ENCODE peak calls at places on chromosome 9, in ten cellular contexts. One of them, this sample, is unnamed.

GRCh38 chr9:131739192-131739961 is 499 bp downstream of the RAPGEF1 start:
- DNase-seq in AG04450: no peak
- DNase-seq in adrenal gland: peak
- DNase-seq in kidney: peak
- DNase-seq in B cell: peak
- DNase-seq in left lung: peak
- DNase-seq in fibroblast of lung: no peak
- DNase-seq in fibroblast of pulmonary artery: peak
- DNase-seq in cardiac fibroblast: peak
- DNase-seq in A549: no peak
- DNase-seq in this sample: no peak

GRCh38 chr9:36320457-36320856 is 62.2 kb upstream of the GNE start:
- DNase-seq in AG04450: no peak
- DNase-seq in adrenal gland: no peak
- DNase-seq in kidney: no peak
- DNase-seq in B cell: no peak
- DNase-seq in left lung: no peak
- DNase-seq in fibroblast of lung: no peak
- DNase-seq in fibroblast of pulmonary artery: no peak
- DNase-seq in cardiac fibroblast: no peak
- DNase-seq in A549: peak
- DNase-seq in this sample: no peak

GRCh38 chr9:121670447-121670846 is 19.0 kb downstream of the DAB2IP start:
- DNase-seq in AG04450: peak
- DNase-seq in adrenal gland: peak
- DNase-seq in kidney: peak
- DNase-seq in B cell: no peak
- DNase-seq in left lung: no peak
- DNase-seq in fibroblast of lung: peak
- DNase-seq in fibroblast of pulmonary artery: peak
- DNase-seq in cardiac fibroblast: peak
- DNase-seq in A549: no peak
- DNase-seq in this sample: no peak

GRCh38 chr9:114694719-114695269 is 12.8 kb upstream of the TEX48 start:
- DNase-seq in AG04450: no peak
- DNase-seq in adrenal gland: no peak
- DNase-seq in kidney: no peak
- DNase-seq in B cell: no peak
- DNase-seq in left lung: no peak
- DNase-seq in fibroblast of lung: no peak
- DNase-seq in fibroblast of pulmonary artery: no peak
- DNase-seq in cardiac fibroblast: no peak
- DNase-seq in A549: no peak
- DNase-seq in this sample: no peak

GRCh38 chr9:114083693-114084092 is 5.6 kb upstream of the AMBP start:
- DNase-seq in AG04450: no peak
- DNase-seq in adrenal gland: no peak
- DNase-seq in kidney: no peak
- DNase-seq in B cell: no peak
- DNase-seq in left lung: no peak
- DNase-seq in fibroblast of lung: no peak
- DNase-seq in fibroblast of pulmonary artery: no peak
- DNase-seq in cardiac fibroblast: no peak
- DNase-seq in A549: no peak
- DNase-seq in this sample: no peak

GRCh38 chr9:101509572-101509971 is 24.1 kb upstream of the RNF20 start:
- DNase-seq in AG04450: no peak
- DNase-seq in adrenal gland: no peak
- DNase-seq in kidney: no peak
- DNase-seq in B cell: no peak
- DNase-seq in left lung: no peak
- DNase-seq in fibroblast of lung: no peak
- DNase-seq in fibroblast of pulmonary artery: no peak
- DNase-seq in cardiac fibroblast: no peak
- DNase-seq in A549: no peak
- DNase-seq in this sample: no peak

GRCh38 chr9:4143951-4144717 is 155.7 kb downstream of the GLIS3 start:
- DNase-seq in AG04450: no peak
- DNase-seq in adrenal gland: no peak
- DNase-seq in kidney: no peak
- DNase-seq in B cell: no peak
- DNase-seq in left lung: no peak
- DNase-seq in fibroblast of lung: peak
- DNase-seq in fibroblast of pulmonary artery: no peak
- DNase-seq in cardiac fibroblast: no peak
- DNase-seq in A549: no peak
- DNase-seq in this sample: no peak

GRCh38 chr9:92444841-92445240 is 20.6 kb upstream of the OMD start:
- DNase-seq in AG04450: no peak
- DNase-seq in adrenal gland: no peak
- DNase-seq in kidney: no peak
- DNase-seq in B cell: no peak
- DNase-seq in left lung: no peak
- DNase-seq in fibroblast of lung: no peak
- DNase-seq in fibroblast of pulmonary artery: no peak
- DNase-seq in cardiac fibroblast: no peak
- DNase-seq in A549: no peak
- DNase-seq in this sample: no peak

GRCh38 chr9:94785211-94786169 is 59.0 kb downstream of the AOPEP start:
- DNase-seq in AG04450: no peak
- DNase-seq in adrenal gland: no peak
- DNase-seq in kidney: no peak
- DNase-seq in B cell: no peak
- DNase-seq in left lung: no peak
- DNase-seq in fibroblast of lung: no peak
- DNase-seq in fibroblast of pulmonary artery: no peak
- DNase-seq in cardiac fibroblast: no peak
- DNase-seq in A549: no peak
- DNase-seq in this sample: no peak

GRCh38 chr9:117555964-117556629 is 141.2 kb upstream of the ASTN2 start:
- DNase-seq in AG04450: no peak
- DNase-seq in adrenal gland: peak
- DNase-seq in kidney: no peak
- DNase-seq in B cell: no peak
- DNase-seq in left lung: peak
- DNase-seq in fibroblast of lung: no peak
- DNase-seq in fibroblast of pulmonary artery: peak
- DNase-seq in cardiac fibroblast: peak
- DNase-seq in A549: peak
- DNase-seq in this sample: no peak

GRCh38 chr9:92654481-92655301 is 15.2 kb downstream of the IPPK start:
- DNase-seq in AG04450: no peak
- DNase-seq in adrenal gland: no peak
- DNase-seq in kidney: no peak
- DNase-seq in B cell: no peak
- DNase-seq in left lung: peak
- DNase-seq in fibroblast of lung: no peak
- DNase-seq in fibroblast of pulmonary artery: no peak
- DNase-seq in cardiac fibroblast: no peak
- DNase-seq in A549: no peak
- DNase-seq in this sample: no peak

GRCh38 chr9:123724211-123724831 is 205.6 kb downstream of the DENND1A start:
- DNase-seq in AG04450: no peak
- DNase-seq in adrenal gland: peak
- DNase-seq in kidney: no peak
- DNase-seq in B cell: no peak
- DNase-seq in left lung: no peak
- DNase-seq in fibroblast of lung: peak
- DNase-seq in fibroblast of pulmonary artery: peak
- DNase-seq in cardiac fibroblast: peak
- DNase-seq in A549: no peak
- DNase-seq in this sample: no peak

GRCh38 chr9:5876026-5876425 is 14.7 kb upstream of the MLANA start:
- DNase-seq in AG04450: no peak
- DNase-seq in adrenal gland: no peak
- DNase-seq in kidney: no peak
- DNase-seq in B cell: no peak
- DNase-seq in left lung: no peak
- DNase-seq in fibroblast of lung: no peak
- DNase-seq in fibroblast of pulmonary artery: no peak
- DNase-seq in cardiac fibroblast: no peak
- DNase-seq in A549: no peak
- DNase-seq in this sample: no peak

GRCh38 chr9:100417815-100418214 is 9.1 kb upstream of the MSANTD3 start:
- DNase-seq in AG04450: no peak
- DNase-seq in adrenal gland: no peak
- DNase-seq in kidney: no peak
- DNase-seq in B cell: no peak
- DNase-seq in left lung: no peak
- DNase-seq in fibroblast of lung: no peak
- DNase-seq in fibroblast of pulmonary artery: no peak
- DNase-seq in cardiac fibroblast: no peak
- DNase-seq in A549: no peak
- DNase-seq in this sample: no peak

GRCh38 chr9:113734826-113735225 is 141.3 kb upstream of the ZNF618 start:
- DNase-seq in AG04450: no peak
- DNase-seq in adrenal gland: no peak
- DNase-seq in kidney: no peak
- DNase-seq in B cell: no peak
- DNase-seq in left lung: no peak
- DNase-seq in fibroblast of lung: no peak
- DNase-seq in fibroblast of pulmonary artery: no peak
- DNase-seq in cardiac fibroblast: no peak
- DNase-seq in A549: no peak
- DNase-seq in this sample: no peak

GRCh38 chr9:129145841-129146292 is 32.2 kb downstream of the IER5L start:
- DNase-seq in AG04450: peak
- DNase-seq in adrenal gland: peak
- DNase-seq in kidney: peak
- DNase-seq in B cell: no peak
- DNase-seq in left lung: no peak
- DNase-seq in fibroblast of lung: peak
- DNase-seq in fibroblast of pulmonary artery: peak
- DNase-seq in cardiac fibroblast: peak
- DNase-seq in A549: no peak
- DNase-seq in this sample: no peak
- TF ChIP-seq CTCF in AG04450: no peak
- TF ChIP-seq CTCF in adrenal gland: no peak
- TF ChIP-seq CTCF in kidney: no peak
- TF ChIP-seq CTCF in B cell: no peak
- TF ChIP-seq CTCF in left lung: no peak
- TF ChIP-seq CTCF in fibroblast of lung: peak
- TF ChIP-seq CTCF in fibroblast of pulmonary artery: no peak
- TF ChIP-seq CTCF in cardiac fibroblast: no peak
- TF ChIP-seq CTCF in A549: no peak
- TF ChIP-seq CTCF in this sample: no peak

GRCh38 chr9:130328349-130328801 is 62.8 kb downstream of the HMCN2 start:
- DNase-seq in AG04450: peak
- DNase-seq in adrenal gland: no peak
- DNase-seq in kidney: peak
- DNase-seq in B cell: no peak
- DNase-seq in left lung: no peak
- DNase-seq in fibroblast of lung: peak
- DNase-seq in fibroblast of pulmonary artery: peak
- DNase-seq in cardiac fibroblast: peak
- DNase-seq in A549: no peak
- DNase-seq in this sample: no peak

GRCh38 chr9:130325921-130326320 is 60.4 kb downstream of the HMCN2 start:
- DNase-seq in AG04450: no peak
- DNase-seq in adrenal gland: no peak
- DNase-seq in kidney: no peak
- DNase-seq in B cell: no peak
- DNase-seq in left lung: no peak
- DNase-seq in fibroblast of lung: no peak
- DNase-seq in fibroblast of pulmonary artery: no peak
- DNase-seq in cardiac fibroblast: no peak
- DNase-seq in A549: no peak
- DNase-seq in this sample: no peak

GRCh38 chr9:130329061-130329460 is 63.5 kb downstream of the HMCN2 start:
- DNase-seq in AG04450: no peak
- DNase-seq in adrenal gland: no peak
- DNase-seq in kidney: no peak
- DNase-seq in B cell: no peak
- DNase-seq in left lung: no peak
- DNase-seq in fibroblast of lung: no peak
- DNase-seq in fibroblast of pulmonary artery: no peak
- DNase-seq in cardiac fibroblast: no peak
- DNase-seq in A549: no peak
- DNase-seq in this sample: no peak

GRCh38 chr9:130327781-130328348 is 62.3 kb downstream of the HMCN2 start:
- DNase-seq in AG04450: peak
- DNase-seq in adrenal gland: no peak
- DNase-seq in kidney: peak
- DNase-seq in B cell: no peak
- DNase-seq in left lung: peak
- DNase-seq in fibroblast of lung: peak
- DNase-seq in fibroblast of pulmonary artery: no peak
- DNase-seq in cardiac fibroblast: peak
- DNase-seq in A549: no peak
- DNase-seq in this sample: no peak

GRCh38 chr9:130327070-130327780 is 61.7 kb downstream of the HMCN2 start:
- DNase-seq in AG04450: no peak
- DNase-seq in adrenal gland: no peak
- DNase-seq in kidney: no peak
- DNase-seq in B cell: no peak
- DNase-seq in left lung: no peak
- DNase-seq in fibroblast of lung: no peak
- DNase-seq in fibroblast of pulmonary artery: no peak
- DNase-seq in cardiac fibroblast: no peak
- DNase-seq in A549: peak
- DNase-seq in this sample: no peak
- TF ChIP-seq CTCF in AG04450: peak
- TF ChIP-seq CTCF in adrenal gland: no peak
- TF ChIP-seq CTCF in kidney: no peak
- TF ChIP-seq CTCF in B cell: peak
- TF ChIP-seq CTCF in left lung: no peak
- TF ChIP-seq CTCF in fibroblast of lung: peak
- TF ChIP-seq CTCF in fibroblast of pulmonary artery: peak
- TF ChIP-seq CTCF in cardiac fibroblast: peak
- TF ChIP-seq CTCF in A549: peak
- TF ChIP-seq CTCF in this sample: peak

DNA sequence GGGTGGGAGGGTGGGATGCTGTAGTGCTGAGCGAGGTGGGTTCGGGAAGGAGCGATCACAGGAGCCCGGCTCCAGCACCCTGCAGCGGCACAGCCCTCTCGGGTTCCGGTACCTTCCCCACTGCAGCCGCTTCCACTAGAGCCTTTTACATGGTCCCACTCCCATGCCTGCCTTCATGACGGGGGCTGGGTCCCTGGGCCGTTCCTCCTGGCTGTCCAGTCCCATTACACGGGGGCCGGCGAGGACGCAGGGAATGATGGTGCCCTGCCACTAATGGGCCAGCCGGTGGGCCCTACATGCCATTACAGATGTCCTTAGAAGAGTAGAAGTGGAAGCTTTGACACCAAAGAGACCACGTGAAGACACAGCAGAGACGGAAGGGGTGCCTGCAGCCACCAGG is 104.6 kb upstream of the PPP1R26 start:
- DNase-seq in AG04450: no peak
- DNase-seq in adrenal gland: no peak
- DNase-seq in kidney: no peak
- DNase-seq in B cell: no peak
- DNase-seq in left lung: peak
- DNase-seq in fibroblast of lung: no peak
- DNase-seq in fibroblast of pulmonary artery: no peak
- DNase-seq in cardiac fibroblast: no peak
- DNase-seq in A549: no peak
- DNase-seq in this sample: no peak
- TF ChIP-seq CTCF in AG04450: no peak
- TF ChIP-seq CTCF in adrenal gland: no peak
- TF ChIP-seq CTCF in kidney: no peak
- TF ChIP-seq CTCF in B cell: no peak
- TF ChIP-seq CTCF in left lung: no peak
- TF ChIP-seq CTCF in fibroblast of lung: no peak
- TF ChIP-seq CTCF in fibroblast of pulmonary artery: no peak
- TF ChIP-seq CTCF in cardiac fibroblast: no peak
- TF ChIP-seq CTCF in A549: no peak
- TF ChIP-seq CTCF in this sample: no peak

GRCh38 chr9:33124716-33125378 is 42.3 kb downstream of the B4GALT1 start:
- DNase-seq in AG04450: no peak
- DNase-seq in adrenal gland: no peak
- DNase-seq in kidney: no peak
- DNase-seq in B cell: peak
- DNase-seq in left lung: no peak
- DNase-seq in fibroblast of lung: no peak
- DNase-seq in fibroblast of pulmonary artery: no peak
- DNase-seq in cardiac fibroblast: no peak
- DNase-seq in A549: no peak
- DNase-seq in this sample: no peak
- TF ChIP-seq CTCF in AG04450: no peak
- TF ChIP-seq CTCF in adrenal gland: no peak
- TF ChIP-seq CTCF in kidney: peak
- TF ChIP-seq CTCF in B cell: peak
- TF ChIP-seq CTCF in left lung: no peak
- TF ChIP-seq CTCF in fibroblast of lung: no peak
- TF ChIP-seq CTCF in fibroblast of pulmonary artery: no peak
- TF ChIP-seq CTCF in cardiac fibroblast: no peak
- TF ChIP-seq CTCF in A549: no peak
- TF ChIP-seq CTCF in this sample: peak